ENCODE peak calls at places on chromosomes 3 and 15, in four cellular contexts. P, A, B and L are unnamed samples. For H3K36me3, the result is how much of the 10 kb centered on the place peaks cover.

GRCh38 chr15:31550211-31550848 is 223.7 kb downstream of the KLF13 start:
- DNase-seq in A (no peak), B (no peak), P (no peak), L (no peak)

GRCh38 chr15:73330206-73331051 is 38.3 kb downstream of the HCN4 start:
- DNase-seq in P (no peak), A (peak), B (no peak), L (peak)

GRCh38 chr15:83498801-83499200 is 51.7 kb downstream of the SH3GL3 start:
- DNase-seq in B (no peak), A (no peak), P (no peak), L (no peak)

GRCh38 chr15:68173119-68173518 is 32.0 kb downstream of the CALML4 start:
- DNase-seq in P (no peak), A (no peak), B (no peak), L (no peak)

GRCh38 chr15:80977627-80978036 is 12.0 kb downstream of the MESD start:
- DNase-seq in A (peak), P (no peak), B (peak), L (no peak)

GRCh38 chr15:29638781-29639180 is 183.5 kb downstream of the TJP1 start:
- DNase-seq in A (peak), B (no peak), P (peak), L (no peak)

GRCh38 chr15:34616613-34617012 is 33.2 kb upstream of the GOLGA8B start:
- DNase-seq in P (peak), B (no peak), A (peak), L (no peak)

GRCh38 chr3:165225604-165226003 is 29.4 kb upstream of the SLITRK3 start:
- DNase-seq in B (no peak), A (no peak), P (no peak), L (no peak)

GRCh38 chr3:10394491-10395025 is 73.6 kb upstream of the SEC13 start:
- DNase-seq in B (no peak), P (no peak), A (no peak), L (no peak)

GRCh38 chr3:31770822-31771326 is 210.2 kb downstream of the OSBPL10 start:
- DNase-seq in B (no peak), P (no peak), A (peak), L (no peak)
- H3K9ac ChIP-seq in B (no peak), P (no peak), A (no peak), L (no peak)

GRCh38 chr3:47414161-47414564 is 33.3 kb downstream of the PTPN23 start:
- DNase-seq in P (no peak), A (no peak), B (no peak), L (no peak)

GRCh38 chr3:47418167-47419082 is 37.6 kb downstream of the PTPN23 start:
- DNase-seq in A (no peak), B (no peak), P (no peak), L (no peak)

GRCh38 chr3:47414666-47415587 is 34.1 kb downstream of the PTPN23 start:
- DNase-seq in B (no peak), P (no peak), A (no peak), L (no peak)

GRCh38 chr3:47413751-47414150 is 32.9 kb downstream of the PTPN23 start:
- DNase-seq in P (no peak), A (no peak), B (no peak), L (no peak)

DNA sequence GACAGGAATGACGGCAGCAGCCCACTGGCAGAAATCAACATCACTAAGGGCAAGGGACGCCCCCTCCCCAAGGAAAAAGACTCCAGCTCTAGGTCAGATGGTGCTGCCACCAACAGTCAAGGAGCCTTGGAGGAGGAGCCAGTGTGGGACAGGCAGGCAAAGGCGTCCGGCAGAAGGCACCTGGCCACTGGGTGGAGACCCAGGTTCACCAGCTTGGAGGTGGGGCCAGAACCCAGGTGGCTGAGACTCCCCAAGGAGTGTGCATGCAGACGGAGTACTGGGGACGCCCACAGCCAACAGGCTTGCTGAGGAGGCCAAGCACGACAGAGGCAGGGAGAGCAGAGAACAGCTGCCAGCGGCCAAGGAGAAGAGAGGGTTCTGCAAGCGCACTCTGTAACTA is 35.2 kb downstream of the PTPN23 start:
- DNase-seq in A (no peak), B (no peak), P (no peak), L (no peak)
- H3K36me3 ChIP-seq in A (under half), B (half or more), P (under half), L (under half)

GRCh38 chr3:47503033-47503432 is 10.5 kb downstream of the ELP6 start:
- DNase-seq in P (no peak), B (no peak), A (no peak), L (no peak)
- H3K27ac ChIP-seq in P (no peak), B (no peak), A (no peak), L (no peak)

GRCh38 chr15:71082803-71083202 is 32.5 kb upstream of the THSD4 start:
- DNase-seq in B (no peak), P (no peak), A (peak), L (peak)

GRCh38 chr15:71078506-71079207 is 36.6 kb upstream of the THSD4 start:
- DNase-seq in A (no peak), P (no peak), B (no peak), L (no peak)

GRCh38 chr15:71080166-71080565 is 35.1 kb upstream of the THSD4 start:
- DNase-seq in A (peak), B (no peak), P (no peak), L (no peak)

GRCh38 chr15:71080705-71081104 is 34.6 kb upstream of the THSD4 start:
- DNase-seq in B (no peak), A (peak), P (no peak), L (no peak)

DNA sequence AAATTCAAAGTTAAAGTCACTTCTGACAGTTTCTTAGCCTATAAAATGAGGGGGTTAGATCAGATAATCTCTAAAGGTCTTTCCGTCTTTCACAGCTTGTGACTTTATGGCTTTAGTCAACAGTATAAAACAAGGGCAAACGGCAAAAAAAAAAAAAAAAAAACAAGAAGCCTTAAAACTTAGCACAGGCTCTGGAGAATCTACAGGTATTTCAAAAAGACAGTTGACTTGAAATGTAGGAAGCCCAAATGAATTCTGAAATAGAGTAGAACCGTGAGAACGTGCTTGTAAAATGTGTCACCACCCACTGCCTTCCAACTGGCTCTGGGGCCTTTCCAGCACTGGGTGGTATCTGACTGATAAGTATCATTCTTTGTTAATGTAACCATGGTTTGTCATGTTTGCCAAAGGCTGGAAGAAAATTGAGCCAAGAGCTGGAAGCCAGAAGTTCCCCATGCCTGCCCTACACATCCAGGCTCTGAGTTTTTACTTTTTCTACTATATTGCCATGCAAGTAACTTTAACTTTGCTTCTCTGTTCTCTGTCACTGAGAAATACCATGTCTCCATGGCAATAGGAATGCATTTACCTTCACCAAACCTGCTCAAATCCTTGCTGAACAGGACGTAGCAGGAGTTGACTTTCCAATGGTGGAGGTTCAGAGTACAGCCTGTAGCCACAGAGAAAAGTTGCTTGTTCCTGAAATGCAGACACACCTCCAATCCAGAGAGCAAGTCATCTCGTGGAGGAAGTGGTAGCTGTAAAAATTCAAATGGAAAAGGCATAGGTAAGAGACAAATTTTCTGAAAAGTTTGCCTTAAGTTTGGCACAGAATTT is 35.8 kb upstream of the THSD4 start:
- DNase-seq in P (no peak), A (peak), B (no peak), L (no peak)
- H3K9ac ChIP-seq in P (no peak), A (peak), B (no peak), L (no peak)

GRCh38 chr3:134003066-134003465 is 26.7 kb downstream of the SLCO2A1 start:
- DNase-seq in P (no peak), B (no peak), A (no peak), L (no peak)

GRCh38 chr3:134007819-134008218 is 21.9 kb downstream of the SLCO2A1 start:
- DNase-seq in B (no peak), A (no peak), P (no peak), L (no peak)

GRCh38 chr3:134001251-134001650 is 28.5 kb downstream of the SLCO2A1 start:
- DNase-seq in P (no peak), A (no peak), B (no peak), L (no peak)

GRCh38 chr3:134002326-134002725 is 27.4 kb downstream of the SLCO2A1 start:
- DNase-seq in A (peak), P (no peak), B (no peak), L (no peak)

GRCh38 chr3:134004841-134005240 is 24.9 kb downstream of the SLCO2A1 start:
- DNase-seq in P (no peak), B (no peak), A (peak), L (no peak)
- H3K36me3 ChIP-seq in P (under half), B (under half), A (under half), L (under half)

GRCh38 chr15:90857337-90857736 is 11.1 kb upstream of the FURIN start:
- DNase-seq in B (no peak), A (no peak), P (no peak), L (no peak)

GRCh38 chr15:90860942-90861675 is 7.3 kb upstream of the FURIN start:
- DNase-seq in B (no peak), P (no peak), A (no peak), L (no peak)

GRCh38 chr15:90860450-90860849 is 7.9 kb upstream of the FURIN start:
- DNase-seq in A (no peak), P (peak), B (no peak), L (no peak)

GRCh38 chr15:90857883-90858443 is 10.4 kb upstream of the FURIN start:
- DNase-seq in P (no peak), A (no peak), B (no peak), L (no peak)

DNA sequence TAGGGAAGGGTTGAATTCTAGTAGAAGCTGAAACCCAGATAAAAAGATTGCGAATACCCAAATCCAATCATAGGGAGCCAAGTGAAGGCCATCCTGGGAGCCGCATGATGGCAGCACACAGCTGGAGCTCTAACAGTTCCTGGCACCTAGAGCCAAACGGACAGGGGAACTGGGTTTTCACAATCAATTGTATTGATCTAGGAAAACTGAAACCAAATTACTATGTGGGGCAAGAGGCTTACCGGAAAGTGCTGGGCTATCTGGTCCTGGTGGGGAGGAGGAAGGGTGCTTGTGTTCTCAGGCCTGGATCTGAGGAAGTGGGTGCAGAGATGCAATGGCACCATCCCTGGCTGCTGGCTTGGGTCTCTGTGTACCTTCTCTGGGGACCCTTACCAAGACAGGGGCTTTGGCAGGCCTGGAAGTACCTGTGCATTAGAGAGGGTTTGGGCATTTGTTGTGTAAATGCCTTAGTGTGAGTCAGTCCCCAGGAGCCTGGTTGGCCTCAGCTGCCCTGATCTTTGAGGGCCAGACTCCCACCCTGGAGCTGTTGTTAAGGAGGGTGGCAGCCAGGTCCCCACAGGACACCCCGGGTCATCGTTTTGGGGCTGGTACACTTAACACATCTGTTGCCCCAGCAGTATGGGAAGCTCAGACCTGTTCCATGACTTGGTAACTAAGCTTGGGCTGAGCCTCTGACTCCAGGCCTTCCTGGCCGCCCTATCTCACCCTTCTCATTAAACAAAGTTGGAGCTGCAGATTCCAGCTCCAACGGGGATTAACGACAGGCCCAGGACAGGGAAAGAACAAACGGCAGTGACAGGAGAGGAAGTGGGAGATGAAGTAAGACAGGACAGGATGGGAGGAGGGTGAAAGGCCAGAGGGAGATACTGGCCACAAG is 8.9 kb upstream of the FURIN start:
- DNase-seq in P (no peak), B (no peak), A (no peak), L (no peak)
- H3K27ac ChIP-seq in P (no peak), B (no peak), A (no peak), L (no peak)

DNA sequence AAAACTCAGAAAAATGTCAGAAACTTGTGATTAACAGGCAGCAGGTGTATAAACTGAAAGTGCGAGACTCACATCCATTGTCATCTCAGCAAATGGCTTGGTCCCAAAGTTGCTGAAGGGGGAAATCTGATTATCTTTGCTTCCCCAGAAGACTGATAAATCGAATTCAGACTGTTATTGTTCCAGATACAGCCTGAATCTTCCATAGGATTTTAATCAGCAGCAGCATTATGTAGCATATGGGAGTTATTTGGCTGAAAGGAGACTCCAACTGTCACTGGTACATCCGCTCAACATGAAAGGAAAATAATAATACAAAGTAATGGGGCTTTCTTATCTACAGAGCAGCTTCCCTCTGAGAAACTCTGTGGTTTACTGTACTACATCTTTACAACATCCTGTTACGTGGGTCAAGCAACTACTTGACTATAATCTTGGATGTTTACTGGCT is 550.4 kb upstream of the CCDC54 start:
- DNase-seq in A (no peak), B (no peak), P (no peak), L (no peak)
- H3K9ac ChIP-seq in A (no peak), B (no peak), P (no peak), L (no peak)

GRCh38 chr3:52484680-52485461 is 10.3 kb upstream of the STAB1 start:
- DNase-seq in P (no peak), A (no peak), B (no peak), L (no peak)
- H3K36me3 ChIP-seq in P (under half), A (under half), B (half or more), L (under half)

DNA sequence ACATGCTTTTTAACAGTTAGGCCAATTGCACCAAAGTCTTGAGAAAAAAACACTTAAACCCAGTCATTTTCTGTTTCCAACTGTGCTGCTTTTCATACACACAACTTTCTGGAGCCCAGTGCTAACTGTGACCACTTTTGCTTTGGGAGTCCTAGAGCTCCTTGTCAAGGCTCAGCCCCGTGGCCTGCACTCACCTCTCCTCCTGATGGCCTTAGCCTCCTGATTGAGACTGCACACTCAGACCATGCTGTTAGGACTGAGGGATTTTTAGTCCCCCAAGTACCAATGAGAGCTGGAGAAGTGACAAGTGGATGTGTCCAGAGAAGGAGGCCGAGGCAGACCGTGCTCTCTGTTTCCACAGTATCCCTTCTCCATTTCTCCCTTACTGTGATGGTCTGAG is 15.2 kb upstream of the RARRES1 start:
- DNase-seq in A (no peak), B (no peak), P (no peak), L (no peak)
- H3K27ac ChIP-seq in A (peak), B (no peak), P (no peak), L (no peak)

GRCh38 chr15:98147415-98147814 is 186.9 kb downstream of the ARRDC4 start:
- DNase-seq in B (no peak), P (no peak), A (no peak), L (no peak)
- H3K9ac ChIP-seq in B (no peak), P (no peak), A (no peak), L (no peak)